ENCODE peak calls at places on chromosomes 7 and 10, in four cellular contexts. G is astrocyte, P is left ventricle myocardium inferior, C is mesenchymal stem cell. S is an unnamed sample. For H3K27me3, the result is how much of the 10 kb centered on the place peaks cover.

GRCh38 chr10:129101232-129101980 is 365.6 kb upstream of the MGMT start:
- DNase-seq in P (no peak), G (no peak), C (no peak), S (no peak)

GRCh38 chr7:74043523-74043951 is 15.6 kb downstream of the ELN start:
- DNase-seq in P (no peak), C (peak), G (peak), S (no peak)

GRCh38 chr10:34223658-34224057 is 591.4 kb downstream of the PARD3 start:
- DNase-seq in G (no peak), C (no peak), P (no peak), S (no peak)

GRCh38 chr7:111132833-111133232 is 41.9 kb downstream of the LRRN3 start:
- DNase-seq in G (peak), P (no peak), C (peak), S (no peak)

GRCh38 chr10:47021850-47022249 is 110.6 kb downstream of the PTPN20 start:
- DNase-seq in C (no peak), G (no peak), P (no peak), S (peak)

GRCh38 chr10:3393958-3394357 is 221.4 kb upstream of the PITRM1 start:
- DNase-seq in C (peak), P (no peak), G (peak), S (no peak)

GRCh38 chr7:149804106-149804505 is 30.7 kb upstream of the ZNF467 start:
- DNase-seq in P (no peak), C (no peak), G (no peak), S (no peak)

GRCh38 chr7:158732483-158733219 is 28.0 kb upstream of the NCAPG2 start:
- DNase-seq in C (no peak), P (no peak), G (no peak), S (no peak)

GRCh38 chr10:62924344-62924748 is 108.2 kb upstream of the EGR2 start:
- DNase-seq in G (no peak), C (no peak), P (no peak), S (no peak)

GRCh38 chr7:74289660-74290589 is 718 bp downstream of the CLIP2 start:
- DNase-seq in P (peak), G (no peak), C (no peak), S (peak)

GRCh38 chr7:51701935-51702334 is 385.3 kb upstream of the COBL start:
- DNase-seq in G (no peak), P (no peak), C (no peak), S (no peak)

GRCh38 chr10:24360286-24361127 is 151.6 kb downstream of the KIAA1217 start:
- DNase-seq in C (peak), G (peak), P (peak), S (peak)

GRCh38 chr7:159097661-159098423 is 46.8 kb downstream of the VIPR2 start:
- DNase-seq in C (no peak), P (no peak), G (no peak), S (peak)

GRCh38 chr10:34438741-34439140 is 376.4 kb downstream of the PARD3 start:
- DNase-seq in P (no peak), G (no peak), C (no peak), S (no peak)

GRCh38 chr7:73820013-73820412 is 10.8 kb upstream of the CLDN4 start:
- DNase-seq in P (no peak), C (no peak), G (no peak), S (peak)

GRCh38 chr7:104951546-104951945 is 62.5 kb upstream of the KMT2E start:
- DNase-seq in G (no peak), C (peak), P (no peak), S (no peak)

GRCh38 chr10:63197304-63198092 is 64.4 kb downstream of the NRBF2 start:
- DNase-seq in G (peak), P (no peak), C (no peak), S (no peak)

GRCh38 chr10:65377687-65378086 is 1548.1 kb upstream of the LRRTM3 start:
- DNase-seq in G (no peak), C (no peak), P (no peak), S (no peak)

GRCh38 chr7:154857240-154857639 is 145.7 kb downstream of the PAXIP1 start:
- DNase-seq in G (no peak), P (no peak), C (no peak), S (no peak)
- H3K27ac ChIP-seq in G (no peak), P (no peak), C (no peak), S (no peak)

DNA sequence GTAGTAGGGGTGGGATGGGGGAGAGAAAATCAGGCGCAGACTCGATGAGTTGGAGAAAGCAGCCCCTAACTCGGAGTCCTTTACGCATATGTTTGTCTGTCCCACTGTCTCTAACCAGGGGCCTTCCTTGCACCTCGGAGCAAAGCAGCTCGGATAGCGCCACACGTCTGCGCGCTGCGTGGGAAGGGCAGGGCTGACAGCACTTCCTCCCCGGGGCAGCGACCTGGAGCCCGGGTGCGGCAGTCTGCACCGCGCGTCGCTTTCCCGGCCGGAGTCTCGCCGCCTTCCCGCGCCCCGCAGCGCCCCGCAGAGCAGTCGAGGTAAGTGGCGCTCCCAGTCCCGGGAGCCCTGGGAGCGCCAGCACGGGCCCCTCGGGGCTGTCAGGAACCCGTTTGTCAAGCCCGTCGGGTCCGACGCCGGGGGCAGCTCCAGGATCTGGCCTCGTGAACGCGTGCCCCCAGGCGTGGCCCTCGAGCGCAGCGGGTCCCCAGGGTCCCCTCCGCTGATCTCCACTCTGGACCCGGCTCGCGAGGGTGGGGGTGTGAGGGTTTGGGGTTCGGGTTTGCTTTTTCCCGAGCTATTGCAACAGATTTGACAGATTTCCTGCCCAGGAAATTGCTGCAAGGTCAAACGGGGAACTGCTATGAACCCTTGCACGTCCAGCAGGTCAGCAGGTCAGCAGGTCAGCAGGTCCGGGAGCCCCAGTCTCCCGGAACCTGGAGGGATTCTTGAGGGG is 561 bp downstream of the APBB1IP start:
- DNase-seq in C (no peak), G (peak), P (peak), S (peak)
- H3K4me3 ChIP-seq in C (no peak), G (peak), P (peak), S (no peak)

DNA sequence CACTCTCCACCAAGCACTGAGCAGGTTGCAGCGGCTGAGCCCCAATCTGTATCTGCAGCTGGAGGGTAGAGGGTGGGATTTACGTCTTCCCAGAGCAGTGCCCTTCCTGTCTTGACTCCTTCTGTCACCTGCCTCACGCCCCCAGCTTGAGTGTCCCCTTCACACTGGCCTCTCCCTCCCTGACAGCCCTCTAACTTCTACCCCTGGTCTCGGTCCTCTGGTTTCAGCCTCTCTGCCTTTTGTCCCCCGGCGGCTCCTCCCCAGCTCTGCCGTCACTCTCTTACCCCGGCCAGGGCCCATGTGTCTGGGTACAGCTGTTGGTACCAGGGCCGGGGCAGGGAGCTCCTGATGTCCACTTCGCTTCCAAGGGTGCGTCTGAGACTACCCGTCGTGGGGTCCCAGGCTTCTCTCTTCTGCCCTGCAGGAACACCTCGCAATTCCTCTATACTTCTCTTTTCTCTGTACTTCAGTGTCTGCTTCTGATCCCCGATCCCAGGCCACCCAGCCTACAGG is 653 bp downstream of the MUC3A start:
- DNase-seq in P (no peak), C (no peak), G (no peak), S (no peak)
- H3K27me3 ChIP-seq in P (half or more), C (under half), G (under half), S (under half)

GRCh38 chr10:132593900-132594876 is 56.6 kb downstream of the INPP5A start:
- DNase-seq in C (no peak), G (no peak), P (no peak), S (no peak)
- H3K27ac ChIP-seq in C (no peak), G (no peak), P (no peak), S (no peak)

GRCh38 chr7:144821069-144821468 is 14.8 kb downstream of the TPK1 start:
- DNase-seq in G (no peak), P (no peak), C (no peak), S (no peak)
- H3K4me3 ChIP-seq in G (no peak), P (no peak), C (no peak), S (no peak)

DNA sequence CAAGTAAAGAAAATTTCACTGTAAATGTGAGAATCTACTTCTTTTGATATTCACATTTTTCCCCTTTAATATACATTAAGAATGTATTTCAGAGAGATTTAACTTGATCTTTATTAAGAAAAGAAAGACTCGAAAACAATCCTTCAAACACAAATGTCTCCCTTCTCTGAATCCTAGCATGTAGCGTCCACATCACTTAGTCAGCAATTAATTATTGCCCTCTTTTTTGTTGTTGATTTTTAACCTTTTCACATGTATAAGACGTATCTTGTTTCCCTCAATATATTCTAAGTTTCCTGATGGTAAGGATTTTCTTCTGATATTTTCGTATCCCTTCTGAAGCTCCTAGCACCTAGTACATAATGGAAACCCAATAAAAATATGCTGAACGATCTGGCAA is 6.6 kb downstream of the PDE1C start:
- DNase-seq in P (no peak), G (no peak), C (no peak), S (no peak)
- H3K27me3 ChIP-seq in P (under half), G (under half), C (under half), S (under half)

S was measured in aorta.